ENCODE peak calls at places on chromosomes 2 and 18, in seven cellular contexts. G, U, H, V, L, N and K are unnamed samples.

GRCh38 chr2:95374916-95375471 is 27.5 kb upstream of the FAHD2A start:
- DNase-seq in G (no peak), U (no peak), H (peak; percentile 36), V (no peak), L (no peak), N (no peak), K (no peak)

GRCh38 chr2:44838116-44838790 is 103.2 kb upstream of the SIX3 start:
- DNase-seq in G (no peak), U (no peak), H (no peak), V (no peak), L (no peak), N (no peak), K (no peak)

GRCh38 chr2:79966882-79967281 is 337.7 kb downstream of the LRRTM1 start:
- DNase-seq in G (no peak), U (no peak), H (no peak), V (no peak), L (no peak), N (no peak), K (no peak)

GRCh38 chr2:199405241-199405640 is 52.5 kb downstream of the SATB2 start:
- DNase-seq in G (no peak), U (no peak), H (peak; percentile 17), V (no peak), L (no peak), N (no peak), K (no peak)

GRCh38 chr2:190802133-190802532 is 78.5 kb upstream of the GLS start:
- DNase-seq in G (no peak), U (no peak), H (no peak), V (no peak), L (no peak), N (no peak), K (no peak)

GRCh38 chr2:25664531-25665307 is 8.7 kb downstream of the DTNB start:
- DNase-seq in G (peak; percentile 67), U (peak; percentile 56), H (peak; percentile 74), V (peak; percentile 42), L (no peak), N (no peak), K (peak; percentile 55)

GRCh38 chr18:7760967-7761946 is 194.1 kb downstream of the PTPRM start:
- DNase-seq in G (no peak), U (no peak), H (peak; percentile 74), V (no peak), L (no peak), N (no peak), K (no peak)

GRCh38 chr2:40886660-40887059 is 434.8 kb upstream of the SLC8A1 start:
- DNase-seq in G (no peak), U (no peak), H (no peak), V (no peak), L (no peak), N (no peak), K (no peak)

GRCh38 chr2:43748333-43748732 is 25.5 kb upstream of the DYNC2LI1 start:
- DNase-seq in G (no peak), U (no peak), H (no peak), V (no peak), L (no peak), N (no peak), K (no peak)

GRCh38 chr2:18889565-18890332 is 300.4 kb upstream of the NT5C1B start:
- DNase-seq in G (no peak), U (no peak), H (no peak), V (no peak), L (no peak), N (no peak), K (no peak)

GRCh38 chr18:47928466-47928865 is 2.0 kb downstream of the SMAD2 start:
- DNase-seq in G (no peak), U (no peak), H (peak; percentile 28), V (no peak), L (no peak), N (no peak), K (no peak)

GRCh38 chr2:131584380-131584779 is 56.7 kb downstream of the CCDC74A start:
- DNase-seq in G (no peak), U (no peak), H (no peak), V (no peak), L (no peak), N (no peak), K (no peak)

GRCh38 chr2:120919771-120920437 is 184.2 kb downstream of the GLI2 start:
- DNase-seq in G (no peak), U (peak; percentile 57), H (peak; percentile 76), V (peak; percentile 72), L (no peak), N (no peak), K (no peak)

GRCh38 chr2:38374978-38375377 is 2.1 kb downstream of the ATL2 start:
- DNase-seq in G (no peak), U (no peak), H (no peak), V (no peak), L (no peak), N (no peak), K (no peak)

GRCh38 chr2:240238786-240239185 is 98.3 kb upstream of the OTOS start:
- DNase-seq in G (no peak), U (no peak), H (no peak), V (no peak), L (no peak), N (no peak), K (no peak)

GRCh38 chr18:40867452-40867851 is 1087.6 kb upstream of the PIK3C3 start:
- DNase-seq in G (no peak), U (no peak), H (peak; percentile 90), V (no peak), L (no peak), N (no peak), K (no peak)

GRCh38 chr18:78816916-78817315 is 162.7 kb upstream of the SALL3 start:
- DNase-seq in G (no peak), U (no peak), H (no peak), V (no peak), L (no peak), N (no peak), K (no peak)

GRCh38 chr2:240170883-240171282 is 30.4 kb upstream of the OTOS start:
- DNase-seq in G (no peak), U (no peak), H (no peak), V (no peak), L (no peak), N (no peak), K (no peak)

GRCh38 chr2:156356006-156356764 is 23.7 kb upstream of the NR4A2 start:
- DNase-seq in G (no peak), U (no peak), H (peak; percentile 75), V (no peak), L (no peak), N (no peak), K (no peak)

GRCh38 chr2:10659898-10660568 is 29.7 kb downstream of the NOL10 start:
- DNase-seq in G (peak; percentile 87), U (no peak), H (peak; percentile 90), V (peak; percentile 68), L (peak; percentile 75), N (no peak), K (peak; percentile 27)

GRCh38 chr2:190468814-190469569 is 60.8 kb downstream of the MFSD6 start:
- DNase-seq in G (peak; percentile 77), U (peak; percentile 64), H (peak; percentile 99), V (peak; percentile 82), L (no peak), N (no peak), K (peak; percentile 81)

GRCh38 chr2:227889336-227889735 is 17.9 kb downstream of the DAW1 start:
- DNase-seq in G (no peak), U (no peak), H (no peak), V (no peak), L (no peak), N (no peak), K (no peak)

GRCh38 chr2:99680946-99681345 is 191.1 kb upstream of the REV1 start:
- DNase-seq in G (peak; percentile 56), U (no peak), H (peak; percentile 82), V (no peak), L (no peak), N (no peak), K (no peak)

GRCh38 chr2:120797421-120798289 is 62.0 kb downstream of the GLI2 start:
- DNase-seq in G (no peak), U (no peak), H (no peak), V (no peak), L (no peak), N (no peak), K (no peak)

GRCh38 chr2:128789776-128790455 is 471.2 kb upstream of the HS6ST1 start:
- DNase-seq in G (no peak), U (no peak), H (no peak), V (no peak), L (peak; percentile 33), N (no peak), K (peak; percentile 2)

GRCh38 chr2:237744613-237745249 is 53.8 kb upstream of the RBM44 start:
- DNase-seq in G (peak; percentile 67), U (peak; percentile 71), H (peak; percentile 54), V (peak; percentile 76), L (peak; percentile 87), N (no peak), K (peak; percentile 67)

DNA sequence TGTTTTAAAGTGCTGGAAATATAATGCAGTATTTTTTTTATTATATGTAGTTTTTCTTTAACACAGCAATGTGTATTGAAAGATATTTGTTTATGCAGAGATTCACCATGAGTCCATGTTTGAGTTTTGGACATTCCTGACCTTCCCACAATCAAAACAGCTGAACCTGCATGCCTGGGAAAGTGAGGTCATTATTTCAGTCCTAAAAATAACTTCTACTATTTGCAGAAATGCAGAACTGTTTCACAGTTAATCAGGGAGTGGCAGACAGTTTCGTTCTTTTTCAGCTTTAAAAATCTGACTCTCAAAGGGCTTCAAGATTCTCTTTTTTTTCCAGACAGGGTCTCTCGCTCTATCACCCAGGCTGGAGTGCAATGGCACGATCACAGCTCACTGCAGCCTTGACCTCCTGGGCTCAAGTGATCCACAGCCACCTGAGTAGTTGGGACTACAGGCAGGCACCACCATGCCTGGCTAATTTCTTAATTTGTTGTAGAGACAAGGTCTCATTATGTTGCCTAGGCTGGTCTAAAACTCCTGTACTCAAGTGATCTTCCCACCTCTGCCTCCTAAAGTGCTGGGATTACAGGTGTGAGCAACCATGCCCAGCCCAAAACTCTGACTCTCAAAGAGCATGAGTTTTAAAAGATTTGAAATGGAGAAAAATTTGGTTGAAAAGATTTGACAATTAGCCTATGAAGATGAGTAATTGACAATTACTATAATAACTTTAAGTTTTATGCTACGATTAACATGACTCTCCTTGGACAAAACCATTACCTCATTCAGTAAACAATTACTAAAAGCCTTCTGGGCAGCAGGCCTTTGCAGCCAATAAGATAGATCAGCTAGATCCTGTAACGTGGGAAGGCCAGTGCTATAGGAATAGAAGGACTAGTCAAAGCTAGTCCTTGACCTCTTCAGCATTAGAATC is 5.0 kb upstream of the MYL12B start:
- DNase-seq in G (no peak), U (no peak), H (peak; percentile 91), V (no peak), L (no peak), N (no peak), K (no peak)
- TF ChIP-seq POLR2A in G (no peak), U (no peak), H (no peak), V (peak; percentile 12), L (no peak), N (no peak), K (no peak)

GRCh38 chr2:150485871-150486538 is 1.5 kb downstream of the RND3 start:
- DNase-seq in G (peak; percentile 83), U (peak; percentile 31), H (peak; percentile 75), V (peak; percentile 86), L (peak; percentile 87), N (no peak), K (peak; percentile 66)
- H3K4me3 ChIP-seq in G (peak overlapping the region; percentile 76), U (peak overlapping the region; percentile 64), H (peak overlapping the region; percentile 92), V (peak overlapping the region; percentile 68), L (peak overlapping the region; percentile 92), N (peak overlapping the region; percentile 78), K (peak overlapping the region; percentile 53)

GRCh38 chr2:226813148-226813701 is 13.6 kb upstream of the IRS1 start:
- DNase-seq in G (no peak), U (no peak), H (no peak), V (no peak), L (no peak), N (no peak), K (no peak)
- TF ChIP-seq CTCF in G (peak; percentile 11), U (no peak), H (peak; percentile 49), V (no peak), L (no peak), N (no peak), K (no peak)

GRCh38 chr2:74441690-74442482 is at the start of gene RTKN:
- DNase-seq in G (no peak), U (peak; percentile 27), H (no peak), V (no peak), L (peak; percentile 89), N (no peak), K (peak; percentile 81)
- TF ChIP-seq POLR2A in G (no peak), U (no peak), H (no peak), V (no peak), L (peak; percentile 94), N (no peak), K (peak; percentile 76)